ENCODE peak calls at places on chromosomes 2 and 18, in six cellular contexts. Z is PC-3, V is right atrium auricular region, G is pancreas, R is colonic mucosa, N is neural progenitor cell. P is an unnamed sample. For H3K36me3 and H3K4me1, the result is how much of the 10 kb centered on the place peaks cover.

GRCh38 chr2:27903649-27904544 is 13.4 kb downstream of the BABAM2 start:
- DNase-seq in N (no peak), Z (peak), G (no peak), R (no peak), V (no peak), P (no peak)

GRCh38 chr2:67878743-67879142 is 184.1 kb downstream of the C1D start:
- DNase-seq in N (no peak), R (no peak), V (no peak), G (no peak), Z (no peak), P (no peak)

GRCh38 chr18:51668632-51669031 is 471.2 kb upstream of the MEX3C start:
- DNase-seq in N (peak), Z (no peak), R (no peak), V (no peak), G (no peak), P (peak)

GRCh38 chr2:45256867-45257641 is 247.8 kb upstream of the SIX2 start:
- DNase-seq in R (no peak), N (peak), Z (no peak), G (no peak), V (no peak), P (no peak)

GRCh38 chr2:120472031-120472430 is 126.1 kb downstream of the INHBB start:
- DNase-seq in V (no peak), G (no peak), R (no peak), N (no peak), Z (peak), P (no peak)

GRCh38 chr2:100259106-100259505 is 63.2 kb downstream of the LONRF2 start:
- DNase-seq in Z (no peak), R (no peak), N (no peak), V (no peak), G (no peak), P (no peak)

GRCh38 chr2:82198809-82199492 is 1894.4 kb upstream of the LRRTM1 start:
- DNase-seq in G (no peak), V (no peak), R (no peak), Z (no peak), N (no peak), P (no peak)

GRCh38 chr2:197867630-197868029 is 63.2 kb downstream of the PLCL1 start:
- DNase-seq in R (no peak), V (no peak), G (no peak), Z (no peak), N (no peak), P (no peak)

GRCh38 chr2:177983183-177983788 is 89.3 kb downstream of the PDE11A start:
- DNase-seq in N (peak), V (no peak), G (peak), Z (peak), R (peak), P (peak)

GRCh38 chr18:67280843-67281242 is 235.7 kb downstream of the DSEL start:
- DNase-seq in G (no peak), V (no peak), Z (no peak), R (no peak), N (no peak), P (peak)

GRCh38 chr2:112811841-112812306 is 24.7 kb downstream of the IL1B start:
- DNase-seq in G (no peak), Z (peak), N (no peak), R (peak), V (no peak), P (peak)

GRCh38 chr18:77059294-77059916 is 73.2 kb downstream of the MBP start:
- DNase-seq in R (no peak), G (peak), V (no peak), Z (peak), N (peak), P (peak)

GRCh38 chr18:68104036-68104435 is 587.5 kb upstream of the DSEL start:
- DNase-seq in G (no peak), N (no peak), Z (peak), R (no peak), V (no peak), P (no peak)

GRCh38 chr2:195331124-195331523 is 325.9 kb upstream of the SLC39A10 start:
- DNase-seq in R (peak), N (no peak), Z (no peak), G (no peak), V (no peak), P (no peak)

GRCh38 chr18:346607-347006 is 78.8 kb upstream of the THOC1 start:
- DNase-seq in G (no peak), N (no peak), V (no peak), Z (no peak), R (no peak), P (no peak)

GRCh38 chr2:128395640-128396499 is 77.2 kb upstream of the HS6ST1 start:
- DNase-seq in N (no peak), G (peak), V (no peak), Z (peak), R (no peak), P (peak)

GRCh38 chr18:57655740-57656139 is 34.1 kb upstream of the NARS1 start:
- DNase-seq in Z (no peak), R (no peak), N (no peak), G (no peak), V (no peak), P (no peak)

GRCh38 chr2:234630676-234631350 is 133.9 kb upstream of the ARL4C start:
- DNase-seq in Z (no peak), N (no peak), G (no peak), V (no peak), R (no peak), P (no peak)

GRCh38 chr2:66548422-66548821 is 113.5 kb downstream of the MEIS1 start:
- DNase-seq in R (no peak), V (no peak), G (no peak), Z (no peak), N (no peak), P (no peak)

GRCh38 chr18:48391863-48392262 is 17.3 kb downstream of the ZBTB7C start:
- DNase-seq in N (no peak), V (no peak), Z (no peak), G (no peak), R (no peak), P (no peak)

GRCh38 chr2:121613774-121614173 is 35.5 kb downstream of the CLASP1 start:
- DNase-seq in Z (peak), R (no peak), G (no peak), V (no peak), N (no peak), P (no peak)

GRCh38 chr2:73252238-73253027 is 18.3 kb downstream of the CCT7 start:
- DNase-seq in Z (no peak), G (no peak), V (no peak), R (no peak), N (no peak), P (no peak)

GRCh38 chr2:238488347-238488826 is 61.7 kb downstream of the ASB1 start:
- DNase-seq in G (no peak), R (no peak), Z (no peak), V (no peak), N (no peak), P (no peak)

GRCh38 chr2:70679244-70679643 is 88.8 kb downstream of the ADD2 start:
- DNase-seq in G (no peak), Z (no peak), N (no peak), V (no peak), R (no peak), P (no peak)

GRCh38 chr2:21812766-21813165 is 689.0 kb downstream of the TDRD15 start:
- DNase-seq in Z (no peak), N (peak), V (no peak), R (no peak), G (no peak), P (no peak)

GRCh38 chr2:111184725-111185495 is 64.2 kb downstream of the BCL2L11 start:
- DNase-seq in G (no peak), N (no peak), V (no peak), Z (no peak), R (no peak), P (no peak)

DNA sequence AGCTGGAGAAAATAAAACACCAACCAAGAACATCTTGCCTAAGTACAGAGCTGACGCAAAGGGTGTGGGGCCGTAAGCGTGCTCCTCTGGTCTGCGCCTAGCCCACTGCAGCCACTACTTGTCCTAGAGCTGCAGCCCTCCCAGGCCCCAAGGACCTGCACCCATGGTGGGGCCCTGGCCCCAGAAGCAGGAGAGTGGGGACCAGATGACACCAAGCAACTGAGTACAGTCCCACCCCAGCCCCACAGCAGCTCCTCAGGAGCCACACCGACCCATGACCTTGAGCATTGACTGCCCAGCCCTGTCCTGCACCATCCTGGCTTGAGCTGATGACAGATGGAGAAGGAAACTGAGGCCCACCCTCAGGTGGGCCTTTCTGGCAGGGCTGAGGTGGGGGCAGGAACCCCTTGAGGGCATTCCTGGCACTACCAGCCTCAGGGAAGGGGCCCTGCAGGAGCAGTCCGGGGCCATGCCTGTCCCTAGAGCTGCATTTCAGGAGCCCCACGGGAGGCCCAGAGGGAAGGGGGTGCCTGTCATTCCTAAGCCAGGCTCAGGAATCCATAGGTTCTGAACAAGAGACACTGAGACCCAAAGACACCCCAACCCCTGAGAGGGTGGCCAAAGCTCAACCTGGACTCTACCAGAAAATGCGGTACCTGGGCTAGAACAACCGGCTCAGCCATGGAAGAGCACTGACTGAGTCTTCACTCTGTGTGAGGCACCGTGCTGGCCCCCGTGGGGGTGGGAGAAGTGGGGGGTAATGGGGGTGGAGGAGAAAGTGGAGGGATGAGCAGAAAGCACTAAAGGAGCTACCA is 4.9 kb downstream of the KIF1A start:
- DNase-seq in V (no peak), G (no peak), Z (no peak), R (no peak), N (no peak), P (no peak)
- H3K36me3 ChIP-seq in V (under half), G (under half), Z (under half), R (under half), N (under half), P (under half)

DNA sequence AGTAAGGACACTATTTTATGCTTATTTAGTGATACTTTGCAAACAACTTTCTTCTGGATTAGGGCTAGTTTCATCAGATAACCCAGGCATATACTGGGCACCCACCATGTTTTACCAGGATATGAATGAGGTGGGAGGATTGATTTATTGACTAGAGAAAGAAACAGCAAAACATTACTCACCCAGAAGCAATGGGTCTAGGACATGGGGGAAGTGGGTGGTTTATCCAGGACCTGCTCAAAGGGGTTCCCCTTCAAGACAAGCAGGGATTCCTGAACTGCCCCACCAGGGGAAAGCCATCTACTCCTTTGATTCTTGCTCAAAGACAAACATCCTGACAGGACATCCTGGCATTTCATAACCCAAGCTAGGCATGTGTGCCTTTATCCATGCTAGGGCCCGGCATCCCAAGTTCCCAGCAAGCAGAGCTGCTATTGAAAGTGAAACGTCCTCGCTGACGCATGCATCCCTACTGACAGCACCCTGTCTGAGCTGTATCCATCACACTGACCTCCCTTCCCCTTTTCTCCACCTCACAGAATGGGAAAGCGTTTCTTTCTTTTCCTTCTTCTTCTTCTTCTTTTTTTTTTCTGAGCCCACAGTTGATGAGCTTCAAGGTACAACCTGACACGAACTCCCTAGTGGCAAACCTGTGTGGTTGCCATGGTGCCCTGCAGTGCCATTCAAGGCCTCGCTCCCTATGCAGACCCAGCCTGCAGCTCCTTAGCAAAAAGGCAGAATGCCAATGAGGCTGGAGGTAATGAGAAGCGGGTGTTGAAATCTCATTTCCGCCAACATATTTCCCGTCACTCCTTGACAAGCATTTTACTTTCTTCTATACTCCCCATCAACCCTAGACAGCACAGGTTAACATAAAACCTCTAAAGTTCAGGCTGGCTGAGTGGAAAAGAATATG is 70.5 kb downstream of the CLHC1 start:
- DNase-seq in G (no peak), R (no peak), V (no peak), N (no peak), Z (no peak), P (no peak)
- H3K4me1 ChIP-seq in G (half or more), R (under half), V (under half), N (under half), Z (under half), P (under half)

GRCh38 chr2:30987611-30988010 is 150.6 kb downstream of the GALNT14 start:
- DNase-seq in Z (no peak), G (no peak), V (no peak), N (peak), R (no peak), P (no peak)
- H3K36me3 ChIP-seq in Z (under half), G (under half), V (under half), N (under half), R (under half), P (under half)

GRCh38 chr2:181574321-181574720 is 82.6 kb downstream of the CERKL start:
- DNase-seq in N (no peak), Z (no peak), R (no peak), G (no peak), V (no peak), P (peak)

GRCh38 chr2:181570833-181571661 is 85.9 kb downstream of the CERKL start:
- DNase-seq in R (no peak), G (no peak), V (no peak), Z (no peak), N (no peak), P (no peak)

GRCh38 chr2:181566643-181567042 is 90.3 kb downstream of the CERKL start:
- DNase-seq in N (no peak), R (no peak), V (no peak), G (no peak), Z (no peak), P (no peak)

GRCh38 chr2:181573140-181573736 is 83.7 kb downstream of the CERKL start:
- DNase-seq in R (no peak), Z (peak), V (no peak), G (no peak), N (peak), P (peak)

DNA sequence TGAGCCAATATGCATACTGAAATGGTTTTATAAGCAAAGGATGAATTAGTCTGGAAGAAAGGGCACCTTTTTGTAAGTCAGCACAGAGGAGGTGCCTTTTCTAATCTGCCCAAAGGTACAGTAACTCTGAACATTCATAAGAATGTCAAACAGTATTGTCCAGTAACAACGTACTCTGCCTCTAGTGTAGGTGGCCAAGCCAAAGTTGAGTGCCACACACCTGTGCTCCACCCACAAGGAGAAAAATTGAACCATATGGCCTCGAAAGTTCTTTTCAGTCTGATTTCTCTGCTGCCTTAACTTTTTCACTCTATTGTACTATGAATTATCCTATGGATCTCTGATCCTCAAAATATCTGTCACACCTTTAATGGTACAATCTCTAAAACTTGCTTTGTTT is 86.8 kb downstream of the CERKL start:
- DNase-seq in V (no peak), N (no peak), R (no peak), Z (no peak), G (no peak), P (no peak)
- H3K4me1 ChIP-seq in V (under half), N (under half), R (under half), Z (under half), G (under half), P (under half)

GRCh38 chr2:202221873-202222272 is 16.5 kb downstream of the SUMO1 start:
- DNase-seq in G (no peak), N (peak), R (no peak), Z (no peak), V (no peak), P (no peak)
- H3K36me3 ChIP-seq in G (under half), N (under half), R (under half), Z (under half), V (under half), P (under half)

GRCh38 chr2:72146357-72147302 is 1.0 kb downstream of the CYP26B1 start:
- DNase-seq in V (peak), G (no peak), N (peak), R (no peak), Z (no peak), P (no peak)

GRCh38 chr2:72144412-72144745 is 3.3 kb downstream of the CYP26B1 start:
- DNase-seq in V (peak), G (no peak), R (no peak), Z (no peak), N (no peak), P (no peak)

GRCh38 chr2:72145658-72146329 is 1.9 kb downstream of the CYP26B1 start:
- DNase-seq in R (no peak), V (peak), Z (no peak), G (no peak), N (no peak), P (peak)

GRCh38 chr2:72143441-72144356 is 4.0 kb downstream of the CYP26B1 start:
- DNase-seq in V (peak), Z (no peak), N (peak), G (no peak), R (no peak), P (no peak)

GRCh38 chr2:72144746-72145657 is 2.7 kb downstream of the CYP26B1 start:
- DNase-seq in N (peak), Z (peak), R (peak), G (no peak), V (peak), P (peak)
- H3K4me1 ChIP-seq in N (under half), Z (under half), R (under half), G (under half), V (under half), P (under half)